ENCODE peak calls at places on chromosomes 4 and X, in eight cellular contexts. One of them, this sample, is unnamed.

GRCh38 chr4:48237996-48238645 is 31.5 kb downstream of the TEC start:
- DNase-seq in body of pancreas: no peak
- DNase-seq in neural progenitor cell: no peak
- DNase-seq in Karpas-422: no peak
- DNase-seq in CD8-positive, alpha-beta memory T cell: no peak
- DNase-seq in pancreas: no peak
- DNase-seq in CD4-positive, alpha-beta memory T cell: no peak
- DNase-seq in CD8-positive, alpha-beta T cell: no peak
- DNase-seq in this sample: no peak

GRCh38 chr4:128565565-128566186 is 243.8 kb upstream of the JADE1 start:
- DNase-seq in CD8-positive, alpha-beta T cell: no peak
- DNase-seq in body of pancreas: peak; percentile 77
- DNase-seq in Karpas-422: peak; percentile 79
- DNase-seq in CD8-positive, alpha-beta memory T cell: no peak
- DNase-seq in neural progenitor cell: peak; percentile 79
- DNase-seq in pancreas: peak; percentile 60
- DNase-seq in CD4-positive, alpha-beta memory T cell: no peak
- DNase-seq in this sample: no peak

GRCh38 chrX:106955004-106955772 is 35.0 kb downstream of the CLDN2 start:
- DNase-seq in CD8-positive, alpha-beta T cell: no peak
- DNase-seq in CD4-positive, alpha-beta memory T cell: no peak
- DNase-seq in body of pancreas: no peak
- DNase-seq in Karpas-422: no peak
- DNase-seq in pancreas: no peak
- DNase-seq in neural progenitor cell: no peak
- DNase-seq in CD8-positive, alpha-beta memory T cell: no peak
- DNase-seq in this sample: no peak

GRCh38 chr4:99853993-99854392 is 37.4 kb downstream of the DAPP1 start:
- DNase-seq in CD8-positive, alpha-beta memory T cell: no peak
- DNase-seq in body of pancreas: no peak
- DNase-seq in pancreas: no peak
- DNase-seq in Karpas-422: no peak
- DNase-seq in neural progenitor cell: peak; percentile 42
- DNase-seq in CD8-positive, alpha-beta T cell: no peak
- DNase-seq in CD4-positive, alpha-beta memory T cell: no peak
- DNase-seq in this sample: no peak

GRCh38 chr4:3405176-3405575 is 36.6 kb upstream of the HGFAC start:
- DNase-seq in neural progenitor cell: no peak
- DNase-seq in CD4-positive, alpha-beta memory T cell: no peak
- DNase-seq in Karpas-422: no peak
- DNase-seq in pancreas: no peak
- DNase-seq in CD8-positive, alpha-beta T cell: no peak
- DNase-seq in body of pancreas: no peak
- DNase-seq in CD8-positive, alpha-beta memory T cell: no peak
- DNase-seq in this sample: no peak

GRCh38 chr4:22473268-22473667 is 42.6 kb downstream of the ADGRA3 start:
- DNase-seq in body of pancreas: no peak
- DNase-seq in CD8-positive, alpha-beta memory T cell: no peak
- DNase-seq in CD4-positive, alpha-beta memory T cell: no peak
- DNase-seq in pancreas: no peak
- DNase-seq in neural progenitor cell: no peak
- DNase-seq in Karpas-422: no peak
- DNase-seq in CD8-positive, alpha-beta T cell: no peak
- DNase-seq in this sample: no peak

GRCh38 chrX:19334945-19335626 is 8.6 kb upstream of the PDHA1 start:
- DNase-seq in body of pancreas: no peak
- DNase-seq in CD8-positive, alpha-beta memory T cell: peak; percentile 20
- DNase-seq in neural progenitor cell: peak; percentile 62
- DNase-seq in CD4-positive, alpha-beta memory T cell: peak; percentile 10
- DNase-seq in CD8-positive, alpha-beta T cell: peak; percentile 21
- DNase-seq in Karpas-422: peak; percentile 88
- DNase-seq in pancreas: no peak
- DNase-seq in this sample: no peak

GRCh38 chr4:182083681-182084410 is 159.4 kb upstream of the TENM3 start:
- DNase-seq in CD8-positive, alpha-beta memory T cell: no peak
- DNase-seq in body of pancreas: no peak
- DNase-seq in CD4-positive, alpha-beta memory T cell: no peak
- DNase-seq in CD8-positive, alpha-beta T cell: no peak
- DNase-seq in pancreas: no peak
- DNase-seq in neural progenitor cell: no peak
- DNase-seq in Karpas-422: no peak
- DNase-seq in this sample: no peak

GRCh38 chr4:6881908-6882307 is 27.7 kb upstream of the TBC1D14 start:
- DNase-seq in CD8-positive, alpha-beta memory T cell: no peak
- DNase-seq in neural progenitor cell: no peak
- DNase-seq in CD4-positive, alpha-beta memory T cell: no peak
- DNase-seq in pancreas: no peak
- DNase-seq in CD8-positive, alpha-beta T cell: no peak
- DNase-seq in Karpas-422: no peak
- DNase-seq in body of pancreas: no peak
- DNase-seq in this sample: no peak

GRCh38 chr4:80017125-80017854 is 55.7 kb downstream of the ANTXR2 start:
- DNase-seq in body of pancreas: no peak
- DNase-seq in CD8-positive, alpha-beta T cell: no peak
- DNase-seq in neural progenitor cell: no peak
- DNase-seq in Karpas-422: no peak
- DNase-seq in pancreas: no peak
- DNase-seq in CD8-positive, alpha-beta memory T cell: no peak
- DNase-seq in CD4-positive, alpha-beta memory T cell: no peak
- DNase-seq in this sample: no peak

GRCh38 chr4:86482296-86482695 is 111.8 kb upstream of the PTPN13 start:
- DNase-seq in body of pancreas: no peak
- DNase-seq in CD4-positive, alpha-beta memory T cell: no peak
- DNase-seq in Karpas-422: no peak
- DNase-seq in pancreas: no peak
- DNase-seq in CD8-positive, alpha-beta memory T cell: no peak
- DNase-seq in CD8-positive, alpha-beta T cell: no peak
- DNase-seq in neural progenitor cell: peak; percentile 60
- DNase-seq in this sample: no peak
- H3K4me1 ChIP-seq in body of pancreas: no peaks in the 10 kb centered on the region
- H3K4me1 ChIP-seq in CD4-positive, alpha-beta memory T cell: no peaks in the 10 kb centered on the region
- H3K4me1 ChIP-seq in Karpas-422: peaks cover 11% of the 10 kb centered on the region
- H3K4me1 ChIP-seq in pancreas: no peaks in the 10 kb centered on the region
- H3K4me1 ChIP-seq in CD8-positive, alpha-beta memory T cell: no peaks in the 10 kb centered on the region
- H3K4me1 ChIP-seq in CD8-positive, alpha-beta T cell: no peaks in the 10 kb centered on the region
- H3K4me1 ChIP-seq in neural progenitor cell: peaks cover 71% of the 10 kb centered on the region
- H3K4me1 ChIP-seq in this sample: no peaks in the 10 kb centered on the region

GRCh38 chr4:119648398-119648797 is 19.8 kb upstream of the PDE5A start:
- DNase-seq in body of pancreas: no peak
- DNase-seq in neural progenitor cell: no peak
- DNase-seq in pancreas: no peak
- DNase-seq in CD8-positive, alpha-beta memory T cell: no peak
- DNase-seq in CD4-positive, alpha-beta memory T cell: no peak
- DNase-seq in CD8-positive, alpha-beta T cell: no peak
- DNase-seq in Karpas-422: no peak
- DNase-seq in this sample: no peak
- H3K4me3 ChIP-seq in body of pancreas: no peak overlapping the region
- H3K4me3 ChIP-seq in neural progenitor cell: no peak overlapping the region
- H3K4me3 ChIP-seq in pancreas: no peak overlapping the region
- H3K4me3 ChIP-seq in CD8-positive, alpha-beta memory T cell: no peak overlapping the region
- H3K4me3 ChIP-seq in CD4-positive, alpha-beta memory T cell: no peak overlapping the region
- H3K4me3 ChIP-seq in CD8-positive, alpha-beta T cell: no peak overlapping the region
- H3K4me3 ChIP-seq in Karpas-422: no peak overlapping the region
- H3K4me3 ChIP-seq in this sample: no peak overlapping the region

GRCh38 chr4:102819588-102820365 is 7.6 kb downstream of the UBE2D3 start:
- DNase-seq in pancreas: no peak
- DNase-seq in Karpas-422: no peak
- DNase-seq in CD4-positive, alpha-beta memory T cell: peak; percentile 77
- DNase-seq in CD8-positive, alpha-beta T cell: peak; percentile 20
- DNase-seq in body of pancreas: no peak
- DNase-seq in neural progenitor cell: no peak
- DNase-seq in CD8-positive, alpha-beta memory T cell: peak; percentile 64
- DNase-seq in this sample: peak; percentile 60
- H3K4me1 ChIP-seq in pancreas: peaks cover 78% of the 10 kb centered on the region
- H3K4me1 ChIP-seq in Karpas-422: peaks cover 85% of the 10 kb centered on the region
- H3K4me1 ChIP-seq in CD4-positive, alpha-beta memory T cell: peaks cover 98% of the 10 kb centered on the region
- H3K4me1 ChIP-seq in CD8-positive, alpha-beta T cell: peaks cover 95% of the 10 kb centered on the region
- H3K4me1 ChIP-seq in body of pancreas: peaks cover 91% of the 10 kb centered on the region
- H3K4me1 ChIP-seq in neural progenitor cell: peaks cover 38% of the 10 kb centered on the region
- H3K4me1 ChIP-seq in CD8-positive, alpha-beta memory T cell: peaks cover 94% of the 10 kb centered on the region
- H3K4me1 ChIP-seq in this sample: peaks cover 57% of the 10 kb centered on the region

GRCh38 chrX:12137982-12138365 is 299 bp upstream of the FRMPD4 start:
- DNase-seq in neural progenitor cell: peak; percentile 33
- DNase-seq in CD8-positive, alpha-beta memory T cell: no peak
- DNase-seq in Karpas-422: no peak
- DNase-seq in CD8-positive, alpha-beta T cell: no peak
- DNase-seq in body of pancreas: no peak
- DNase-seq in CD4-positive, alpha-beta memory T cell: no peak
- DNase-seq in pancreas: no peak
- DNase-seq in this sample: no peak

GRCh38 chrX:12141511-12141910 is 3.2 kb downstream of the FRMPD4 start:
- DNase-seq in body of pancreas: no peak
- DNase-seq in CD4-positive, alpha-beta memory T cell: no peak
- DNase-seq in neural progenitor cell: no peak
- DNase-seq in Karpas-422: no peak
- DNase-seq in CD8-positive, alpha-beta T cell: no peak
- DNase-seq in pancreas: no peak
- DNase-seq in CD8-positive, alpha-beta memory T cell: no peak
- DNase-seq in this sample: no peak

GRCh38 chrX:12142661-12143060 is 4.4 kb downstream of the FRMPD4 start:
- DNase-seq in pancreas: no peak
- DNase-seq in CD4-positive, alpha-beta memory T cell: no peak
- DNase-seq in neural progenitor cell: no peak
- DNase-seq in Karpas-422: no peak
- DNase-seq in CD8-positive, alpha-beta T cell: no peak
- DNase-seq in CD8-positive, alpha-beta memory T cell: no peak
- DNase-seq in body of pancreas: no peak
- DNase-seq in this sample: no peak

GRCh38 chrX:12139934-12140611 is 1.8 kb downstream of the FRMPD4 start:
- DNase-seq in CD4-positive, alpha-beta memory T cell: no peak
- DNase-seq in pancreas: no peak
- DNase-seq in neural progenitor cell: no peak
- DNase-seq in body of pancreas: no peak
- DNase-seq in Karpas-422: no peak
- DNase-seq in CD8-positive, alpha-beta T cell: no peak
- DNase-seq in CD8-positive, alpha-beta memory T cell: no peak
- DNase-seq in this sample: no peak

DNA sequence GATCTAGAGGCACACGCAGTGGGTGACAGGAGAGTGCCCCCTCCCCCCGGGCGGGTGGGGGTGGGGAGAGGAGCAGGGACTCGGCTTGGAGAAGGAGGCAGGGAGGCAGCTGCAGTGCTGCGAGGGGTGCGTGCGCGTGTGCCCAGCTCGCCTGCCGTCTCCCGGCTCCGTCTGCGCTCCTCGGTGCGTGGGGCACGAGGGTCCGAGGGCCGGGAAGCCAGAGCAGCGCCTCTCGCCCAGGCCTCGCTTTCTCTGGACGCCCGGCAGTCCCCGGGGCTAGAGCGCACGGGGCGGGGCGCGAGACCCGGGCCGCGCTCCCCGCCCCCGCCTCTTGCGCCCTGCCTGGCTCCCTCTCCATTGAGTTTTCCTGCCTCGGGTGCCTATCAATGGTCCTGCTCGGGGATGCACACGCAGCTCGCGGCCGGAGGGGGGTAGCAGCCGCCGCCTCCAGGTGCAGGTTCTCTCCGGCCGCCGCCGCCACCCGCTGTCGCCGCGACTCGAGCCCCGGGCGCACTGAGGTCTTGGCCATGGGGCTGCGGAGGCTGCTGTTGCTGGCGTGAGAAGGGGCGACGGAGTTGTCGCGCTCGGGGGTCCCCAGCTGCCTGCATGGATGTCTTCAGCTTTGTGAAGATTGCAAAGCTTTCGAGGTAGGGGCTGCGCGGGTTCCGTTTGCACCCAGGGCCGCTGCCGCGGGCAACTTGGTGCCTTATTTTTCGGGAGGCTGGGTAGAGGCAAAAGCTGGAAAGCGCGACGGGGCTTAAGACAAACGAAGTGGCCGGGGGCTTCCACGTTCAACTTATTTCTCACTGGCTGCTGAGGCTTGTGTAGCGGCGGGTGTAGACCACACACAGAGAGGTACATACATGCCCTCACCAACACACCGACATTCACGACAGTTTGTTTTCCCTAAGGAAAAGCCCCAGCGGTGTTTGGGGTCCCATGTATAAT is at the start of gene FRMPD4:
- DNase-seq in body of pancreas: no peak
- DNase-seq in pancreas: no peak
- DNase-seq in Karpas-422: no peak
- DNase-seq in CD8-positive, alpha-beta memory T cell: no peak
- DNase-seq in CD4-positive, alpha-beta memory T cell: no peak
- DNase-seq in CD8-positive, alpha-beta T cell: no peak
- DNase-seq in neural progenitor cell: peak; percentile 70
- DNase-seq in this sample: no peak
- H3K4me3 ChIP-seq in body of pancreas: no peak within 1 kb of the TSS
- H3K4me3 ChIP-seq in pancreas: no peak within 1 kb of the TSS
- H3K4me3 ChIP-seq in Karpas-422: no peak within 1 kb of the TSS
- H3K4me3 ChIP-seq in CD8-positive, alpha-beta memory T cell: no peak within 1 kb of the TSS
- H3K4me3 ChIP-seq in CD4-positive, alpha-beta memory T cell: no peak within 1 kb of the TSS
- H3K4me3 ChIP-seq in CD8-positive, alpha-beta T cell: no peak within 1 kb of the TSS
- H3K4me3 ChIP-seq in neural progenitor cell: peak within 1 kb of the TSS; percentile 54
- H3K4me3 ChIP-seq in this sample: no peak within 1 kb of the TSS

GRCh38 chrX:13742397-13743176 is 8.0 kb downstream of the OFD1 start:
- DNase-seq in neural progenitor cell: no peak
- DNase-seq in CD4-positive, alpha-beta memory T cell: peak; percentile 48
- DNase-seq in body of pancreas: no peak
- DNase-seq in CD8-positive, alpha-beta T cell: peak; percentile 51
- DNase-seq in pancreas: no peak
- DNase-seq in CD8-positive, alpha-beta memory T cell: peak; percentile 21
- DNase-seq in Karpas-422: no peak
- DNase-seq in this sample: peak; percentile 29

DNA sequence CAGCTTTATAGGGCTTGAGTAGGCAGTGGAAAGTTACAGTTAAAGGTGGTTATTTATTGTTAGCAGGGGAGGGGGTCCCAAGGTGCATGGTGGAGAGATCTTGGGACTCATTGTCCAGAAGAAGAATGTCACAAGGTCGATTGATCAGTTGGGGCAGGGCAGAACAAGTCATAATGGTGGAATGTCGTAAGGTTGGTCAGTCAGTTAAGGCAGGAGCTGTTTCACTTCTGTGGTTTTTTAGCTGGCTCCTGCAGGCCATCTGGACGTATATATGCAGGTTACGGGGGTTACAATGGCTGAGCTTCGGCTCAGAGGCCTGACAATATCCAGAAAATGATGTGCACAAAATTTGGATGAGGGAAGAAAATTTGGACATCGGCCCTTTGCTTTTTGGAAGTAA is 7.1 kb downstream of the OFD1 start:
- DNase-seq in CD4-positive, alpha-beta memory T cell: no peak
- DNase-seq in neural progenitor cell: no peak
- DNase-seq in CD8-positive, alpha-beta memory T cell: no peak
- DNase-seq in body of pancreas: no peak
- DNase-seq in Karpas-422: no peak
- DNase-seq in CD8-positive, alpha-beta T cell: no peak
- DNase-seq in pancreas: no peak
- DNase-seq in this sample: no peak
- H3K4me1 ChIP-seq in CD4-positive, alpha-beta memory T cell: peaks cover 43% of the 10 kb centered on the region
- H3K4me1 ChIP-seq in neural progenitor cell: no peaks in the 10 kb centered on the region
- H3K4me1 ChIP-seq in CD8-positive, alpha-beta memory T cell: peaks cover 22% of the 10 kb centered on the region
- H3K4me1 ChIP-seq in body of pancreas: peaks cover 3% of the 10 kb centered on the region
- H3K4me1 ChIP-seq in Karpas-422: peaks cover 29% of the 10 kb centered on the region
- H3K4me1 ChIP-seq in CD8-positive, alpha-beta T cell: peaks cover 11% of the 10 kb centered on the region
- H3K4me1 ChIP-seq in pancreas: peaks cover 3% of the 10 kb centered on the region
- H3K4me1 ChIP-seq in this sample: no peaks in the 10 kb centered on the region